ENCODE peak calls at places on chromosomes 7 and 10, in nine cellular contexts. One of them, this sample, is unnamed.

GRCh38 chr7:30731619-30732018 is 20.3 kb upstream of the INMT start:
- DNase-seq in stomach: no peak
- DNase-seq in tibial artery: no peak
- DNase-seq in astrocyte of the spinal cord: no peak
- DNase-seq in Peyer's patch: no peak
- DNase-seq in activated CD8-positive, alpha-beta T cell treated with anti-CD3 and anti-CD28 coated beads for 36 hours: no peak
- DNase-seq in HFFc6: no peak
- DNase-seq in hepatocyte: no peak
- DNase-seq in astrocyte of the cerebellum: no peak
- DNase-seq in this sample: no peak

GRCh38 chr7:108048422-108048821 is 45.5 kb upstream of the LAMB1 start:
- DNase-seq in stomach: no peak
- DNase-seq in tibial artery: no peak
- DNase-seq in astrocyte of the spinal cord: no peak
- DNase-seq in Peyer's patch: no peak
- DNase-seq in activated CD8-positive, alpha-beta T cell treated with anti-CD3 and anti-CD28 coated beads for 36 hours: no peak
- DNase-seq in HFFc6: no peak
- DNase-seq in hepatocyte: no peak
- DNase-seq in astrocyte of the cerebellum: no peak
- DNase-seq in this sample: no peak

GRCh38 chr7:82288769-82289535 is 154.6 kb downstream of the CACNA2D1 start:
- DNase-seq in stomach: no peak
- DNase-seq in tibial artery: no peak
- DNase-seq in astrocyte of the spinal cord: no peak
- DNase-seq in Peyer's patch: no peak
- DNase-seq in activated CD8-positive, alpha-beta T cell treated with anti-CD3 and anti-CD28 coated beads for 36 hours: no peak
- DNase-seq in HFFc6: no peak
- DNase-seq in hepatocyte: no peak
- DNase-seq in astrocyte of the cerebellum: no peak
- DNase-seq in this sample: no peak

GRCh38 chr7:98630770-98631169 is 13.7 kb downstream of the NPTX2 start:
- DNase-seq in stomach: no peak
- DNase-seq in tibial artery: no peak
- DNase-seq in astrocyte of the spinal cord: no peak
- DNase-seq in Peyer's patch: no peak
- DNase-seq in activated CD8-positive, alpha-beta T cell treated with anti-CD3 and anti-CD28 coated beads for 36 hours: no peak
- DNase-seq in HFFc6: no peak
- DNase-seq in hepatocyte: no peak
- DNase-seq in astrocyte of the cerebellum: no peak
- DNase-seq in this sample: no peak

GRCh38 chr7:70298780-70299446 is 700.6 kb downstream of the AUTS2 start:
- DNase-seq in stomach: no peak
- DNase-seq in tibial artery: no peak
- DNase-seq in astrocyte of the spinal cord: no peak
- DNase-seq in Peyer's patch: no peak
- DNase-seq in activated CD8-positive, alpha-beta T cell treated with anti-CD3 and anti-CD28 coated beads for 36 hours: no peak
- DNase-seq in HFFc6: no peak
- DNase-seq in hepatocyte: no peak
- DNase-seq in astrocyte of the cerebellum: no peak
- DNase-seq in this sample: no peak

GRCh38 chr7:35035511-35035921 is 1.8 kb downstream of the DPY19L1 start:
- DNase-seq in stomach: no peak
- DNase-seq in tibial artery: no peak
- DNase-seq in astrocyte of the spinal cord: peak
- DNase-seq in Peyer's patch: peak
- DNase-seq in activated CD8-positive, alpha-beta T cell treated with anti-CD3 and anti-CD28 coated beads for 36 hours: peak
- DNase-seq in HFFc6: peak
- DNase-seq in hepatocyte: peak
- DNase-seq in astrocyte of the cerebellum: peak
- DNase-seq in this sample: no peak

GRCh38 chr10:47452495-47453434 is 31.1 kb downstream of the ANXA8 start:
- DNase-seq in stomach: no peak
- DNase-seq in tibial artery: no peak
- DNase-seq in astrocyte of the spinal cord: no peak
- DNase-seq in Peyer's patch: no peak
- DNase-seq in activated CD8-positive, alpha-beta T cell treated with anti-CD3 and anti-CD28 coated beads for 36 hours: no peak
- DNase-seq in HFFc6: no peak
- DNase-seq in hepatocyte: peak
- DNase-seq in astrocyte of the cerebellum: no peak
- DNase-seq in this sample: no peak

GRCh38 chr10:36301139-36301538 is 659.0 kb upstream of the FZD8 start:
- DNase-seq in stomach: no peak
- DNase-seq in tibial artery: no peak
- DNase-seq in astrocyte of the spinal cord: no peak
- DNase-seq in Peyer's patch: no peak
- DNase-seq in activated CD8-positive, alpha-beta T cell treated with anti-CD3 and anti-CD28 coated beads for 36 hours: no peak
- DNase-seq in HFFc6: no peak
- DNase-seq in hepatocyte: no peak
- DNase-seq in astrocyte of the cerebellum: no peak
- DNase-seq in this sample: no peak

GRCh38 chr10:13152286-13152685 is 9.1 kb upstream of the MCM10 start:
- DNase-seq in stomach: no peak
- DNase-seq in tibial artery: no peak
- DNase-seq in astrocyte of the spinal cord: no peak
- DNase-seq in Peyer's patch: no peak
- DNase-seq in activated CD8-positive, alpha-beta T cell treated with anti-CD3 and anti-CD28 coated beads for 36 hours: no peak
- DNase-seq in HFFc6: no peak
- DNase-seq in hepatocyte: no peak
- DNase-seq in astrocyte of the cerebellum: no peak
- DNase-seq in this sample: no peak

GRCh38 chr10:126398924-126399323 is 10.6 kb upstream of the ADAM12 start:
- DNase-seq in stomach: no peak
- DNase-seq in tibial artery: no peak
- DNase-seq in astrocyte of the spinal cord: no peak
- DNase-seq in Peyer's patch: no peak
- DNase-seq in activated CD8-positive, alpha-beta T cell treated with anti-CD3 and anti-CD28 coated beads for 36 hours: no peak
- DNase-seq in HFFc6: no peak
- DNase-seq in hepatocyte: no peak
- DNase-seq in astrocyte of the cerebellum: no peak
- DNase-seq in this sample: no peak

GRCh38 chr10:44339218-44339617 is 45.7 kb downstream of the CXCL12 start:
- DNase-seq in stomach: no peak
- DNase-seq in tibial artery: no peak
- DNase-seq in astrocyte of the spinal cord: no peak
- DNase-seq in Peyer's patch: no peak
- DNase-seq in activated CD8-positive, alpha-beta T cell treated with anti-CD3 and anti-CD28 coated beads for 36 hours: no peak
- DNase-seq in HFFc6: no peak
- DNase-seq in hepatocyte: no peak
- DNase-seq in astrocyte of the cerebellum: no peak
- DNase-seq in this sample: no peak
- TF ChIP-seq CTCF in stomach: no peak
- TF ChIP-seq CTCF in tibial artery: no peak
- TF ChIP-seq CTCF in astrocyte of the spinal cord: no peak
- TF ChIP-seq CTCF in Peyer's patch: no peak
- TF ChIP-seq CTCF in activated CD8-positive, alpha-beta T cell treated with anti-CD3 and anti-CD28 coated beads for 36 hours: no peak
- TF ChIP-seq CTCF in HFFc6: no peak
- TF ChIP-seq CTCF in hepatocyte: no peak
- TF ChIP-seq CTCF in astrocyte of the cerebellum: no peak
- TF ChIP-seq CTCF in this sample: no peak

DNA sequence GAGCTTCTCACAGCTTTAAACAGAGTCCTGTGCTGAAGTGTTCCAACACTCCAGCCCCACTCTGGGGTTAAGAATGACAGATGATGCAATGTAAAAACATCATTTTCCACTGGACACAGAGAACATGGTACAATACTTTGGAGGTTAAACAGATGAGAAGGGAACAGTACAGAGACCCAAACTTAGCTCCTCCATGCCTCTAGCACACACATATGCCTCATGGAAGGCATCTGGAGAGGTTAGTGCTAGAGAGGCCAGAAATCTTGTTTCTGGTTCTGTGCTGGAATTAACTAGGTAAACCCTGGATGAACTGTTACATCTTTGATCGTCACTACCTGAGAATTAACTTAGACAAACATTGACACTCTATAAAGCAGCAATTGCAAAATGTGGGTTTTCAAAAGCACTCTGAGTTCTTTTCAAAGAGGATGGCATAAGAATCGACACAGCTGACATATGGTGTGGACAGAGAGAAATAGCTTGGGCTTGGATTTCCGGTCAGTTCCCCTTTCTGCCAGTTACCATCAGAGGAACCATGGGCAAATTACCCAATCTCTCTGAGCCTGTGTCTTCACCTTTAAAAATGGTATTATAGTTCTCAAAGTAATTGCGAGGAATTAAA is 81.9 kb downstream of the KCNMA1 start:
- DNase-seq in stomach: no peak
- DNase-seq in tibial artery: no peak
- DNase-seq in astrocyte of the spinal cord: peak
- DNase-seq in Peyer's patch: no peak
- DNase-seq in activated CD8-positive, alpha-beta T cell treated with anti-CD3 and anti-CD28 coated beads for 36 hours: no peak
- DNase-seq in HFFc6: no peak
- DNase-seq in hepatocyte: no peak
- DNase-seq in astrocyte of the cerebellum: no peak
- DNase-seq in this sample: no peak
- TF ChIP-seq CTCF in stomach: no peak
- TF ChIP-seq CTCF in tibial artery: no peak
- TF ChIP-seq CTCF in astrocyte of the spinal cord: no peak
- TF ChIP-seq CTCF in Peyer's patch: no peak
- TF ChIP-seq CTCF in activated CD8-positive, alpha-beta T cell treated with anti-CD3 and anti-CD28 coated beads for 36 hours: no peak
- TF ChIP-seq CTCF in HFFc6: no peak
- TF ChIP-seq CTCF in hepatocyte: no peak
- TF ChIP-seq CTCF in astrocyte of the cerebellum: no peak
- TF ChIP-seq CTCF in this sample: no peak

DNA sequence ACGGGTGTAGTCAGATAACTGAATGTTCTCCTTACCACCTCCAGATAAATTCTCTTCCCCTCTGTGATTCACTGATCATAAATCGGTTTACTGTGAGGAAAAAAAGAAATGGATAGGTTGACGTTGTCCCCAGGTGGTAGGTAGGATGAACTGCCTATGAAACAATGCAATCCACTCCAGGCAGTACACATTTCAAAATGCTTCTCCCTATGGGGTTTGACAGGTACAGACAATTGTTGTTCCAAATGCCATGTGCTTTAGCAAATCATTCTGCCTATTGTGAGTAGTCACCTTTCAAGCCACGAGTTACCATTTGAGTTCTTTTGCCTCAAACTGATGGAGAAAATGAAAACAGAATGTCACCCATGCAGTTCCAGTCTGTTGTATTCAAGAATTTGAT is 21.8 kb downstream of the VIM start:
- DNase-seq in stomach: no peak
- DNase-seq in tibial artery: no peak
- DNase-seq in astrocyte of the spinal cord: peak
- DNase-seq in Peyer's patch: no peak
- DNase-seq in activated CD8-positive, alpha-beta T cell treated with anti-CD3 and anti-CD28 coated beads for 36 hours: no peak
- DNase-seq in HFFc6: no peak
- DNase-seq in hepatocyte: no peak
- DNase-seq in astrocyte of the cerebellum: no peak
- DNase-seq in this sample: no peak
- TF ChIP-seq CTCF in stomach: no peak
- TF ChIP-seq CTCF in tibial artery: peak
- TF ChIP-seq CTCF in astrocyte of the spinal cord: peak
- TF ChIP-seq CTCF in Peyer's patch: no peak
- TF ChIP-seq CTCF in activated CD8-positive, alpha-beta T cell treated with anti-CD3 and anti-CD28 coated beads for 36 hours: peak
- TF ChIP-seq CTCF in HFFc6: peak
- TF ChIP-seq CTCF in hepatocyte: peak
- TF ChIP-seq CTCF in astrocyte of the cerebellum: peak
- TF ChIP-seq CTCF in this sample: no peak

DNA sequence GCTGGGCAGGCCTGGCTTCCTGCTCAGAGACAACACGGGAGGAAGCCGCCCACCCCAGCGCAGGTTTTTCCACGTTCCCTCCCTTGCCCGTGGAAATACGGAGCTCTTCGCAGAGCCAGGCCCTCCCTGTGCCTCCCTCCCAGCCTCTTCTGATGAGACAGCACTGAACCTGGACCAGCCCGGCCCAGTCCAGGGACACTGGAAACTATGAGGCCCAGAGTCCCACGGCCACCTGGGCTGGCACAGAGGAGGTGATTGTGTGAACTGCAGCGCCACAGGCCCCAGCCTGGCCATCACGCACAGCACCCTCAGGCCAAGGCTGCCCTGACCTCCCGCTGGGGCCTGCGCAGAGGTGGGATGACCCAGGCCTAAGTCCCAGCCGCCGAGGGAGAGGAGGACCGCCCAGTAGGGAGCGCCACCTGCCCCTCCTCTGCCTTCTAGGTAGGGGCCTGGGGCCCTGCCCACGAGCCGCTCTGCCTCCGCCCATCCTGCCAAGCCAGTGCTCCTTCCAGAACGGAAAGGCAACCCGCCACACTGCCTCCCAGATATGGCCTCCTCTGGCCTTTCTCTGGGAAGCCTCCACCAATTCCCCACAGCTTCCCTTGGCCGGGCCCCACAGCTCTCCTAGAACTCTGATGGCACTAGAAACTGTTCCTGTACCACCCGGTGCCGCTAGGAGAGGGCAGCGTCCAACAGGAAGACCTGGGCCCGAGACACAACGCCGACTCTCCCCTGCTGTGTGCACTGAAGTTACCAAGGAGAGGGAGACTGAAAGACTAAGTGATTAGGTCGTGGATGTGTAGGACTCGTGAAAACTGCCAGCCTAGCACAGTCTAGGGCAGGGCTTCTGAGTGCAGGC is 57.2 kb downstream of the PROSER2 start:
- DNase-seq in stomach: no peak
- DNase-seq in tibial artery: no peak
- DNase-seq in astrocyte of the spinal cord: no peak
- DNase-seq in Peyer's patch: no peak
- DNase-seq in activated CD8-positive, alpha-beta T cell treated with anti-CD3 and anti-CD28 coated beads for 36 hours: no peak
- DNase-seq in HFFc6: no peak
- DNase-seq in hepatocyte: no peak
- DNase-seq in astrocyte of the cerebellum: no peak
- DNase-seq in this sample: no peak
- TF ChIP-seq CTCF in stomach: no peak
- TF ChIP-seq CTCF in tibial artery: no peak
- TF ChIP-seq CTCF in astrocyte of the spinal cord: no peak
- TF ChIP-seq CTCF in Peyer's patch: no peak
- TF ChIP-seq CTCF in activated CD8-positive, alpha-beta T cell treated with anti-CD3 and anti-CD28 coated beads for 36 hours: no peak
- TF ChIP-seq CTCF in HFFc6: no peak
- TF ChIP-seq CTCF in hepatocyte: no peak
- TF ChIP-seq CTCF in astrocyte of the cerebellum: no peak
- TF ChIP-seq CTCF in this sample: no peak

GRCh38 chr10:43377393-43377883 is 6.0 kb downstream of the FXYD4 start:
- DNase-seq in stomach: peak
- DNase-seq in tibial artery: peak
- DNase-seq in astrocyte of the spinal cord: no peak
- DNase-seq in Peyer's patch: no peak
- DNase-seq in activated CD8-positive, alpha-beta T cell treated with anti-CD3 and anti-CD28 coated beads for 36 hours: no peak
- DNase-seq in HFFc6: no peak
- DNase-seq in hepatocyte: peak
- DNase-seq in astrocyte of the cerebellum: no peak
- DNase-seq in this sample: no peak
- TF ChIP-seq CTCF in stomach: peak
- TF ChIP-seq CTCF in tibial artery: no peak
- TF ChIP-seq CTCF in astrocyte of the spinal cord: no peak
- TF ChIP-seq CTCF in Peyer's patch: no peak
- TF ChIP-seq CTCF in activated CD8-positive, alpha-beta T cell treated with anti-CD3 and anti-CD28 coated beads for 36 hours: no peak
- TF ChIP-seq CTCF in HFFc6: peak
- TF ChIP-seq CTCF in hepatocyte: peak
- TF ChIP-seq CTCF in astrocyte of the cerebellum: no peak
- TF ChIP-seq CTCF in this sample: no peak

DNA sequence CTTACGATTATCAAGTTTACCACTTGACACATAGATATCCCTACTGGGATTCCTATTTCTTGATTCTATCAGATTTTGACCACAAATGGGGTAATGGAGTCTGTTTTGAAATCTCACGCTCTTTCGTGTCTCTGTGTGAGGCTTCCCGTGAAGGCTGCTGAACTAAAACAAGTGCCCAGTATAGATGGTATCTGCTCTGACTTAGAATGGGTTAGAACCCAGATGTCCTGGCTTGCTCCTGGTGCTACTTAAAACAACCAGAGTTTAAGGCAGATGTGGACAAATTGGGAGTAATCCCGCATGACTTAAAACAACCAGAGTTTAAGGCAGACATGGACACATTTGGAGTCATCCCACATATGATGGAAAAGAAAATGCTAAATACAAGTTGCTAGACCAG is 85.9 kb downstream of the FAM204A start:
- DNase-seq in stomach: no peak
- DNase-seq in tibial artery: no peak
- DNase-seq in astrocyte of the spinal cord: no peak
- DNase-seq in Peyer's patch: no peak
- DNase-seq in activated CD8-positive, alpha-beta T cell treated with anti-CD3 and anti-CD28 coated beads for 36 hours: no peak
- DNase-seq in HFFc6: no peak
- DNase-seq in hepatocyte: no peak
- DNase-seq in astrocyte of the cerebellum: no peak
- DNase-seq in this sample: no peak
- TF ChIP-seq CTCF in stomach: no peak
- TF ChIP-seq CTCF in tibial artery: no peak
- TF ChIP-seq CTCF in astrocyte of the spinal cord: no peak
- TF ChIP-seq CTCF in Peyer's patch: no peak
- TF ChIP-seq CTCF in activated CD8-positive, alpha-beta T cell treated with anti-CD3 and anti-CD28 coated beads for 36 hours: no peak
- TF ChIP-seq CTCF in HFFc6: no peak
- TF ChIP-seq CTCF in hepatocyte: no peak
- TF ChIP-seq CTCF in astrocyte of the cerebellum: no peak
- TF ChIP-seq CTCF in this sample: no peak